ENCODE peak calls at places on chromosome 7, in ten cellular contexts. One of them, this sample, is unnamed.

GRCh38 chr7:139573871-139574270 is 50.4 kb downstream of the CLEC2L start:
- DNase-seq in T-helper 17 cell: no peak
- DNase-seq in stimulated activated CD4-positive, alpha-beta T cell treated with anti-CD3 and anti-CD28 coated beads, Interleukin-4, amount 100 ng/mL, for 1 hour: no peak
- DNase-seq in NCI-H1092 treated with DMSO at 0.1 percent for 48 hours: no peak
- DNase-seq in glutamatergic neuron: no peak
- DNase-seq in psoas muscle: no peak
- DNase-seq in bronchial epithelial cell: no peak
- DNase-seq in GM12891: no peak
- DNase-seq in GM13977: no peak
- DNase-seq in KG1: no peak
- DNase-seq in this sample: no peak

GRCh38 chr7:28269700-28270361 is 89.2 kb upstream of the JAZF1 start:
- DNase-seq in GM12891: no peak
- DNase-seq in bronchial epithelial cell: no peak
- DNase-seq in stimulated activated CD4-positive, alpha-beta T cell treated with anti-CD3 and anti-CD28 coated beads, Interleukin-4, amount 100 ng/mL, for 1 hour: no peak
- DNase-seq in psoas muscle: no peak
- DNase-seq in glutamatergic neuron: no peak
- DNase-seq in KG1: no peak
- DNase-seq in GM13977: peak
- DNase-seq in T-helper 17 cell: no peak
- DNase-seq in NCI-H1092 treated with DMSO at 0.1 percent for 48 hours: no peak
- DNase-seq in this sample: no peak

GRCh38 chr7:151233111-151233701 is 923 bp downstream of the CHPF2 start:
- DNase-seq in GM13977: peak
- DNase-seq in glutamatergic neuron: peak
- DNase-seq in psoas muscle: peak
- DNase-seq in KG1: peak
- DNase-seq in GM12891: peak
- DNase-seq in T-helper 17 cell: no peak
- DNase-seq in NCI-H1092 treated with DMSO at 0.1 percent for 48 hours: no peak
- DNase-seq in stimulated activated CD4-positive, alpha-beta T cell treated with anti-CD3 and anti-CD28 coated beads, Interleukin-4, amount 100 ng/mL, for 1 hour: peak
- DNase-seq in bronchial epithelial cell: peak
- DNase-seq in this sample: peak

GRCh38 chr7:132765861-132766260 is 189.6 kb upstream of the PLXNA4 start:
- DNase-seq in NCI-H1092 treated with DMSO at 0.1 percent for 48 hours: no peak
- DNase-seq in T-helper 17 cell: no peak
- DNase-seq in bronchial epithelial cell: no peak
- DNase-seq in GM12891: no peak
- DNase-seq in GM13977: no peak
- DNase-seq in psoas muscle: no peak
- DNase-seq in glutamatergic neuron: no peak
- DNase-seq in stimulated activated CD4-positive, alpha-beta T cell treated with anti-CD3 and anti-CD28 coated beads, Interleukin-4, amount 100 ng/mL, for 1 hour: no peak
- DNase-seq in KG1: no peak
- DNase-seq in this sample: no peak

GRCh38 chr7:5083291-5083690 is 37.6 kb downstream of the RBAK start:
- DNase-seq in glutamatergic neuron: no peak
- DNase-seq in GM13977: no peak
- DNase-seq in KG1: no peak
- DNase-seq in bronchial epithelial cell: no peak
- DNase-seq in T-helper 17 cell: no peak
- DNase-seq in psoas muscle: no peak
- DNase-seq in GM12891: no peak
- DNase-seq in NCI-H1092 treated with DMSO at 0.1 percent for 48 hours: no peak
- DNase-seq in stimulated activated CD4-positive, alpha-beta T cell treated with anti-CD3 and anti-CD28 coated beads, Interleukin-4, amount 100 ng/mL, for 1 hour: no peak
- DNase-seq in this sample: no peak

GRCh38 chr7:148161771-148162170 is 428.8 kb upstream of the C7orf33 start:
- DNase-seq in bronchial epithelial cell: no peak
- DNase-seq in psoas muscle: no peak
- DNase-seq in T-helper 17 cell: no peak
- DNase-seq in KG1: no peak
- DNase-seq in glutamatergic neuron: no peak
- DNase-seq in GM13977: no peak
- DNase-seq in GM12891: no peak
- DNase-seq in stimulated activated CD4-positive, alpha-beta T cell treated with anti-CD3 and anti-CD28 coated beads, Interleukin-4, amount 100 ng/mL, for 1 hour: no peak
- DNase-seq in NCI-H1092 treated with DMSO at 0.1 percent for 48 hours: no peak
- DNase-seq in this sample: no peak

GRCh38 chr7:25187932-25188331 is 40.4 kb downstream of the NPVF start:
- DNase-seq in GM12891: no peak
- DNase-seq in glutamatergic neuron: no peak
- DNase-seq in NCI-H1092 treated with DMSO at 0.1 percent for 48 hours: no peak
- DNase-seq in stimulated activated CD4-positive, alpha-beta T cell treated with anti-CD3 and anti-CD28 coated beads, Interleukin-4, amount 100 ng/mL, for 1 hour: no peak
- DNase-seq in KG1: no peak
- DNase-seq in bronchial epithelial cell: no peak
- DNase-seq in GM13977: no peak
- DNase-seq in T-helper 17 cell: no peak
- DNase-seq in psoas muscle: no peak
- DNase-seq in this sample: no peak

GRCh38 chr7:17625038-17625437 is 315.3 kb downstream of the SNX13 start:
- DNase-seq in psoas muscle: no peak
- DNase-seq in glutamatergic neuron: no peak
- DNase-seq in GM13977: no peak
- DNase-seq in stimulated activated CD4-positive, alpha-beta T cell treated with anti-CD3 and anti-CD28 coated beads, Interleukin-4, amount 100 ng/mL, for 1 hour: no peak
- DNase-seq in T-helper 17 cell: no peak
- DNase-seq in NCI-H1092 treated with DMSO at 0.1 percent for 48 hours: no peak
- DNase-seq in KG1: no peak
- DNase-seq in GM12891: no peak
- DNase-seq in bronchial epithelial cell: peak
- DNase-seq in this sample: peak

GRCh38 chr7:108382932-108383331 is 73.3 kb downstream of the NRCAM start:
- DNase-seq in psoas muscle: no peak
- DNase-seq in GM12891: no peak
- DNase-seq in stimulated activated CD4-positive, alpha-beta T cell treated with anti-CD3 and anti-CD28 coated beads, Interleukin-4, amount 100 ng/mL, for 1 hour: no peak
- DNase-seq in NCI-H1092 treated with DMSO at 0.1 percent for 48 hours: no peak
- DNase-seq in GM13977: no peak
- DNase-seq in T-helper 17 cell: no peak
- DNase-seq in KG1: no peak
- DNase-seq in bronchial epithelial cell: no peak
- DNase-seq in glutamatergic neuron: no peak
- DNase-seq in this sample: no peak

GRCh38 chr7:132504071-132504470 is 72.2 kb downstream of the PLXNA4 start:
- DNase-seq in GM12891: no peak
- DNase-seq in KG1: no peak
- DNase-seq in glutamatergic neuron: no peak
- DNase-seq in GM13977: no peak
- DNase-seq in psoas muscle: no peak
- DNase-seq in NCI-H1092 treated with DMSO at 0.1 percent for 48 hours: no peak
- DNase-seq in bronchial epithelial cell: no peak
- DNase-seq in T-helper 17 cell: no peak
- DNase-seq in stimulated activated CD4-positive, alpha-beta T cell treated with anti-CD3 and anti-CD28 coated beads, Interleukin-4, amount 100 ng/mL, for 1 hour: no peak
- DNase-seq in this sample: no peak

GRCh38 chr7:4681922-4682620 is at the start of gene FOXK1:
- DNase-seq in psoas muscle: peak
- DNase-seq in KG1: peak
- DNase-seq in T-helper 17 cell: peak
- DNase-seq in GM13977: peak
- DNase-seq in stimulated activated CD4-positive, alpha-beta T cell treated with anti-CD3 and anti-CD28 coated beads, Interleukin-4, amount 100 ng/mL, for 1 hour: peak
- DNase-seq in bronchial epithelial cell: no peak
- DNase-seq in GM12891: peak
- DNase-seq in NCI-H1092 treated with DMSO at 0.1 percent for 48 hours: peak
- DNase-seq in glutamatergic neuron: peak
- DNase-seq in this sample: peak

GRCh38 chr7:150860978-150861295 is 8.6 kb downstream of the AOC1 start:
- DNase-seq in NCI-H1092 treated with DMSO at 0.1 percent for 48 hours: no peak
- DNase-seq in psoas muscle: no peak
- DNase-seq in glutamatergic neuron: no peak
- DNase-seq in GM12891: no peak
- DNase-seq in GM13977: no peak
- DNase-seq in stimulated activated CD4-positive, alpha-beta T cell treated with anti-CD3 and anti-CD28 coated beads, Interleukin-4, amount 100 ng/mL, for 1 hour: no peak
- DNase-seq in T-helper 17 cell: no peak
- DNase-seq in KG1: no peak
- DNase-seq in bronchial epithelial cell: no peak
- DNase-seq in this sample: no peak

GRCh38 chr7:73839743-73840714 is 2.3 kb downstream of the METTL27 start:
- DNase-seq in KG1: no peak
- DNase-seq in GM12891: no peak
- DNase-seq in bronchial epithelial cell: no peak
- DNase-seq in glutamatergic neuron: no peak
- DNase-seq in GM13977: no peak
- DNase-seq in stimulated activated CD4-positive, alpha-beta T cell treated with anti-CD3 and anti-CD28 coated beads, Interleukin-4, amount 100 ng/mL, for 1 hour: no peak
- DNase-seq in psoas muscle: no peak
- DNase-seq in T-helper 17 cell: no peak
- DNase-seq in NCI-H1092 treated with DMSO at 0.1 percent for 48 hours: no peak
- DNase-seq in this sample: no peak

This sample was measured in RCC 7860.